ENCODE peak calls at places on chromosome 3, in nine cellular contexts. S, P, G, W, Z, R, Q, K and L are unnamed samples.

GRCh38 chr3:179323197-179323901 is 518 bp downstream of the ZNF639 start:
- DNase-seq in S (peak; percentile 82), P (peak; percentile 18), G (peak; percentile 74), W (peak; percentile 82), Z (peak; percentile 84), R (no peak), Q (peak; percentile 73), K (peak; percentile 40), L (peak; percentile 51)

GRCh38 chr3:144809381-144809780 is 837.8 kb downstream of the DIPK2A start:
- DNase-seq in S (no peak), P (no peak), G (no peak), W (no peak), Z (no peak), R (no peak), Q (no peak), K (no peak), L (no peak)

GRCh38 chr3:100002599-100003350 is 111.5 kb downstream of the FILIP1L start:
- DNase-seq in S (peak; percentile 73), P (no peak), G (no peak), W (no peak), Z (peak; percentile 89), R (no peak), Q (no peak), K (no peak), L (no peak)

GRCh38 chr3:56054827-56055226 is 413.4 kb downstream of the ERC2 start:
- DNase-seq in S (no peak), P (no peak), G (no peak), W (no peak), Z (no peak), R (no peak), Q (no peak), K (no peak), L (no peak)

GRCh38 chr3:31704651-31705179 is 172.0 kb downstream of the STT3B start:
- DNase-seq in S (peak; percentile 74), P (no peak), G (no peak), W (no peak), Z (peak; percentile 19), R (peak; percentile 29), Q (peak; percentile 18), K (no peak), L (no peak)

GRCh38 chr3:148882288-148882687 is 17.2 kb downstream of the CPA3 start:
- DNase-seq in S (no peak), P (peak; percentile 80), G (no peak), W (no peak), Z (no peak), R (peak; percentile 44), Q (no peak), K (no peak), L (no peak)

GRCh38 chr3:27501759-27502158 is 17.6 kb upstream of the SLC4A7 start:
- DNase-seq in S (no peak), P (no peak), G (no peak), W (no peak), Z (no peak), R (no peak), Q (no peak), K (no peak), L (no peak)

GRCh38 chr3:193859195-193859594 is 266.2 kb downstream of the OPA1 start:
- DNase-seq in S (no peak), P (no peak), G (no peak), W (no peak), Z (no peak), R (no peak), Q (no peak), K (no peak), L (no peak)

GRCh38 chr3:5426094-5426883 is 238.8 kb downstream of the EDEM1 start:
- DNase-seq in S (peak; percentile 62), P (no peak), G (peak; percentile 74), W (peak; percentile 66), Z (peak; percentile 93), R (peak; percentile 88), Q (peak; percentile 90), K (peak; percentile 20), L (peak; percentile 48)

GRCh38 chr3:42531470-42531869 is 29.0 kb downstream of the VIPR1 start:
- DNase-seq in S (no peak), P (no peak), G (no peak), W (no peak), Z (no peak), R (no peak), Q (no peak), K (no peak), L (no peak)

GRCh38 chr3:46127503-46127902 is 80.6 kb downstream of the CCR1 start:
- DNase-seq in S (peak; percentile 94), P (no peak), G (no peak), W (no peak), Z (peak; percentile 57), R (no peak), Q (no peak), K (no peak), L (no peak)

GRCh38 chr3:10514407-10515069 is 9.2 kb upstream of the ATP2B2 start:
- DNase-seq in S (no peak), P (no peak), G (no peak), W (no peak), Z (no peak), R (no peak), Q (no peak), K (no peak), L (no peak)

GRCh38 chr3:168134931-168135330 is 39.2 kb upstream of the GOLIM4 start:
- DNase-seq in S (peak; percentile 14), P (no peak), G (no peak), W (no peak), Z (no peak), R (no peak), Q (no peak), K (no peak), L (no peak)

GRCh38 chr3:114496874-114497273 is 203.0 kb downstream of the TIGIT start:
- DNase-seq in S (peak; percentile 87), P (no peak), G (no peak), W (no peak), Z (peak; percentile 27), R (no peak), Q (no peak), K (no peak), L (no peak)

GRCh38 chr3:143654906-143655305 is 193.4 kb downstream of the SLC9A9 start:
- DNase-seq in S (no peak), P (no peak), G (no peak), W (no peak), Z (no peak), R (no peak), Q (no peak), K (no peak), L (no peak)

GRCh38 chr3:24042879-24043567 is 97.9 kb downstream of the NR1D2 start:
- DNase-seq in S (no peak), P (no peak), G (no peak), W (no peak), Z (no peak), R (no peak), Q (no peak), K (no peak), L (no peak)

GRCh38 chr3:126399348-126399730 is 4.6 kb downstream of the CFAP100 start:
- DNase-seq in S (no peak), P (no peak), G (no peak), W (no peak), Z (no peak), R (no peak), Q (no peak), K (no peak), L (no peak)

GRCh38 chr3:127614928-127615592 is 13.9 kb upstream of the PODXL2 start:
- DNase-seq in S (peak; percentile 24), P (no peak), G (no peak), W (no peak), Z (no peak), R (no peak), Q (no peak), K (no peak), L (no peak)

GRCh38 chr3:34346656-34347055 is 548.2 kb downstream of the PDCD6IP start:
- DNase-seq in S (no peak), P (peak; percentile 91), G (no peak), W (no peak), Z (no peak), R (no peak), Q (no peak), K (no peak), L (no peak)

GRCh38 chr3:8665407-8665896 is 20.9 kb upstream of the SSUH2 start:
- DNase-seq in S (peak; percentile 61), P (no peak), G (no peak), W (no peak), Z (no peak), R (no peak), Q (no peak), K (no peak), L (no peak)

GRCh38 chr3:43353923-43354670 is 67.8 kb downstream of the SNRK start:
- DNase-seq in S (no peak), P (no peak), G (no peak), W (no peak), Z (no peak), R (no peak), Q (no peak), K (no peak), L (no peak)

GRCh38 chr3:56889131-56889530 is 87.4 kb upstream of the ARHGEF3 start:
- DNase-seq in S (no peak), P (no peak), G (no peak), W (no peak), Z (peak; percentile 24), R (no peak), Q (no peak), K (no peak), L (no peak)